ENCODE peak calls at places on chromosomes 7 and 10, in ten cellular contexts. Z, T, L, M, G, R, K, B, D and U are unnamed samples.

GRCh38 chr10:119005377-119006043 is 24.0 kb upstream of the NANOS1 start:
- DNase-seq in L (no peak), M (peak), T (peak), D (no peak), G (no peak), Z (peak), K (no peak), R (peak), B (no peak), U (no peak)

GRCh38 chr7:141593134-141593533 is 41.9 kb downstream of the AGK start:
- DNase-seq in M (peak), B (no peak), L (peak), G (peak), K (no peak), T (no peak), R (no peak), Z (peak), D (no peak), U (no peak)

GRCh38 chr7:782718-783449 is 49.4 kb upstream of the SUN1 start:
- DNase-seq in L (no peak), M (no peak), T (no peak), D (no peak), B (no peak), G (no peak), R (no peak), K (no peak), Z (no peak), U (no peak)

GRCh38 chr7:156816943-156817572 is 75.9 kb downstream of the LMBR1 start:
- DNase-seq in D (no peak), T (no peak), K (no peak), R (no peak), M (peak), B (peak), G (peak), L (peak), Z (peak), U (no peak)

GRCh38 chr7:219581-220150 is 27.3 kb downstream of the FAM20C start:
- DNase-seq in B (no peak), Z (no peak), M (no peak), K (no peak), G (no peak), L (peak), D (no peak), R (no peak), T (no peak), U (no peak)

GRCh38 chr7:94303736-94304135 is 91.0 kb upstream of the COL1A2 start:
- DNase-seq in Z (peak), L (peak), B (no peak), K (no peak), G (no peak), M (peak), T (no peak), R (no peak), D (no peak), U (no peak)

GRCh38 chr10:97882142-97883091 is 32.8 kb downstream of the GOLGA7B start:
- DNase-seq in D (no peak), B (no peak), R (no peak), Z (peak), M (peak), T (peak), L (peak), G (no peak), K (no peak), U (peak)

GRCh38 chr10:31186225-31187010 is 132.6 kb upstream of the ZEB1 start:
- DNase-seq in M (peak), Z (no peak), T (peak), G (no peak), L (no peak), B (no peak), R (no peak), K (no peak), D (no peak), U (no peak)

GRCh38 chr10:62582098-62582705 is 208.0 kb downstream of the ZNF365 start:
- DNase-seq in Z (peak), D (no peak), M (no peak), K (no peak), B (no peak), R (no peak), G (no peak), T (no peak), L (peak), U (no peak)

GRCh38 chr7:150755473-150756099 is 18.4 kb downstream of the GIMAP5 start:
- DNase-seq in G (no peak), T (no peak), K (no peak), M (peak), L (no peak), Z (peak), R (peak), D (no peak), B (no peak), U (no peak)

GRCh38 chr7:80942261-80943041 is 23.6 kb upstream of the SEMA3C start:
- DNase-seq in B (peak), T (peak), Z (peak), K (no peak), L (peak), D (no peak), R (no peak), G (no peak), M (peak), U (no peak)

GRCh38 chr10:129756912-129757861 is 206.9 kb downstream of the EBF3 start:
- DNase-seq in D (no peak), T (no peak), R (no peak), K (no peak), M (peak), B (peak), Z (no peak), L (peak), G (no peak), U (no peak)

GRCh38 chr7:151060416-151061234 is 1.2 kb downstream of the SLC4A2 start:
- DNase-seq in D (no peak), B (peak), M (peak), T (peak), K (no peak), R (no peak), L (peak), G (no peak), Z (peak), U (no peak)

GRCh38 chr7:130890176-130891020 is 156.4 kb upstream of the KLF14 start:
- DNase-seq in M (peak), Z (no peak), G (no peak), R (no peak), K (no peak), D (no peak), B (no peak), T (no peak), L (peak), U (no peak)

GRCh38 chr7:134454277-134454676 is 4.6 kb downstream of the AKR1B1 start:
- DNase-seq in Z (no peak), T (no peak), R (no peak), D (no peak), B (no peak), L (no peak), K (no peak), G (no peak), M (no peak), U (no peak)

GRCh38 chr10:61565819-61566560 is 96.7 kb upstream of the CABCOCO1 start:
- DNase-seq in T (no peak), K (no peak), G (no peak), L (no peak), M (no peak), B (no peak), Z (no peak), D (no peak), R (no peak), U (no peak)

GRCh38 chr7:92313055-92313454 is 67.3 kb downstream of the ANKIB1 start:
- DNase-seq in R (no peak), K (no peak), B (no peak), M (no peak), L (no peak), T (no peak), D (no peak), Z (no peak), G (no peak), U (no peak)

GRCh38 chr7:27420702-27421101 is 178.1 kb downstream of the EVX1 start:
- DNase-seq in G (no peak), Z (no peak), D (no peak), L (no peak), M (no peak), K (no peak), T (no peak), B (no peak), R (no peak), U (no peak)